ENCODE peak calls at places on chromosomes 7 and 10, in ten cellular contexts. N is activated CD4-positive, CD25-positive, alpha-beta regulatory T cell; F is islet precursor cell; P is stimulated activated CD4-positive, alpha-beta T cell treated with anti-CD3 and anti-CD28 coated beads, Interleukin-12 subunit alpha, Interleukin-12 subunit beta, amount 100 ng/mL, for 48 hours; G is progenitor cell of endocrine pancreas; K is Daoy; B is naive thymus-derived CD8-positive, alpha-beta T cell; S is CD8-positive, alpha-beta T cell; I is transverse colon; Q is HuH-7.5. W is an unnamed sample.
A peak's percentile ranks its signal among the peaks of the same experiment; 100 is the strongest.

GRCh38 chr7:2266911-2267310 is 24.9 kb downstream of the NUDT1 start:
- DNase-seq in N (no peak), F (peak; percentile 81), P (no peak), G (no peak), K (peak; percentile 83), B (no peak), S (no peak), I (no peak), Q (no peak), W (no peak)

GRCh38 chr7:42107484-42107883 is 129.5 kb downstream of the GLI3 start:
- DNase-seq in N (no peak), F (peak; percentile 86), P (no peak), G (no peak), K (peak; percentile 76), B (no peak), S (no peak), I (no peak), Q (no peak), W (no peak)

GRCh38 chr10:102090772-102091171 is 25.6 kb downstream of the HPS6 start:
- DNase-seq in N (no peak), F (no peak), P (no peak), G (no peak), K (peak; percentile 24), B (no peak), S (no peak), I (no peak), Q (no peak), W (no peak)

GRCh38 chr7:17392846-17393245 is 94.4 kb downstream of the AHR start:
- DNase-seq in N (no peak), F (no peak), P (no peak), G (no peak), K (no peak), B (no peak), S (no peak), I (no peak), Q (no peak), W (no peak)

GRCh38 chr10:124496150-124496549 is 34.5 kb downstream of the LHPP start:
- DNase-seq in N (no peak), F (peak; percentile 80), P (no peak), G (no peak), K (no peak), B (no peak), S (no peak), I (no peak), Q (no peak), W (no peak)

GRCh38 chr10:23408330-23408976 is 30.4 kb upstream of the OTUD1 start:
- DNase-seq in N (no peak), F (no peak), P (no peak), G (no peak), K (peak; percentile 2), B (no peak), S (no peak), I (no peak), Q (no peak), W (no peak)

GRCh38 chr7:1806354-1806753 is 136.3 kb downstream of the ELFN1 start:
- DNase-seq in N (no peak), F (peak; percentile 24), P (no peak), G (no peak), K (no peak), B (no peak), S (peak; percentile 36), I (no peak), Q (no peak), W (no peak)

GRCh38 chr7:132084776-132085388 is 491.4 kb downstream of the PLXNA4 start:
- DNase-seq in N (no peak), F (no peak), P (no peak), G (no peak), K (peak; percentile 50), B (no peak), S (no peak), I (no peak), Q (no peak), W (no peak)

GRCh38 chr7:36309301-36309700 is 80.4 kb upstream of the ANLN start:
- DNase-seq in N (no peak), F (peak; percentile 56), P (no peak), G (peak; percentile 8), K (no peak), B (no peak), S (peak; percentile 15), I (no peak), Q (no peak), W (no peak)

GRCh38 chr10:45000764-45001381 is at the start of gene ZNF22:
- DNase-seq in N (peak; percentile 40), F (peak; percentile 70), P (no peak), G (peak; percentile 64), K (peak; percentile 73), B (peak; percentile 76), S (peak; percentile 88), I (peak; percentile 74), Q (peak; percentile 34), W (peak; percentile 70)

GRCh38 chr7:2248984-2249694 is 7.1 kb downstream of the NUDT1 start:
- DNase-seq in N (no peak), F (peak; percentile 72), P (no peak), G (no peak), K (peak; percentile 97), B (no peak), S (no peak), I (peak; percentile 35), Q (no peak), W (no peak)

GRCh38 chr7:125423444-125424155 is 494.0 kb upstream of the POT1 start:
- DNase-seq in N (no peak), F (no peak), P (no peak), G (no peak), K (peak; percentile 20), B (no peak), S (no peak), I (no peak), Q (no peak), W (no peak)

GRCh38 chr7:50921114-50921513 is 138.4 kb upstream of the GRB10 start:
- DNase-seq in N (no peak), F (no peak), P (no peak), G (no peak), K (no peak), B (no peak), S (no peak), I (no peak), Q (no peak), W (no peak)

GRCh38 chr10:58868736-58869435 is 307.6 kb upstream of the PHYHIPL start:
- DNase-seq in N (no peak), F (no peak), P (no peak), G (no peak), K (peak; percentile 9), B (no peak), S (no peak), I (no peak), Q (no peak), W (no peak)

GRCh38 chr7:80133361-80134104 is 1.1 kb upstream of the GNAI1 start:
- DNase-seq in N (no peak), F (no peak), P (no peak), G (no peak), K (no peak), B (no peak), S (no peak), I (peak; percentile 15), Q (no peak), W (no peak)

GRCh38 chr10:90885176-90885575 is 13.4 kb downstream of the RPP30 start:
- DNase-seq in N (no peak), F (no peak), P (no peak), G (no peak), K (no peak), B (no peak), S (no peak), I (no peak), Q (no peak), W (no peak)

GRCh38 chr10:97481071-97481470 is 17.2 kb downstream of the MMS19 start:
- DNase-seq in N (no peak), F (peak; percentile 49), P (no peak), G (no peak), K (peak; percentile 11), B (no peak), S (no peak), I (no peak), Q (no peak), W (no peak)

GRCh38 chr10:8473205-8473604 is 418.7 kb downstream of the GATA3 start:
- DNase-seq in N (no peak), F (no peak), P (no peak), G (no peak), K (peak; percentile 15), B (no peak), S (no peak), I (no peak), Q (no peak), W (peak; percentile 43)

GRCh38 chr7:768881-769504 is 41.9 kb upstream of the PRKAR1B start:
- DNase-seq in N (no peak), F (no peak), P (no peak), G (no peak), K (no peak), B (no peak), S (no peak), I (no peak), Q (no peak), W (no peak)

GRCh38 chr10:688287-688620 is 1.2 kb downstream of the DIP2C start:
- DNase-seq in N (no peak), F (no peak), P (no peak), G (no peak), K (no peak), B (no peak), S (no peak), I (no peak), Q (peak; percentile 39), W (no peak)

GRCh38 chr10:82267465-82267864 is 392.5 kb downstream of the NRG3 start:
- DNase-seq in N (no peak), F (no peak), P (no peak), G (no peak), K (no peak), B (no peak), S (no peak), I (no peak), Q (no peak), W (no peak)

GRCh38 chr7:150413640-150414081 is 34.5 kb downstream of the ZNF775 start:
- DNase-seq in N (no peak), F (peak; percentile 56), P (no peak), G (no peak), K (no peak), B (no peak), S (no peak), I (no peak), Q (no peak), W (no peak)

GRCh38 chr10:103445767-103446567 is 6.2 kb downstream of the CALHM2 start:
- DNase-seq in N (no peak), F (no peak), P (no peak), G (no peak), K (no peak), B (no peak), S (no peak), I (peak; percentile 31), Q (no peak), W (no peak)

GRCh38 chr10:91017202-91017601 is 96.3 kb upstream of the ANKRD1 start:
- DNase-seq in N (no peak), F (no peak), P (no peak), G (no peak), K (no peak), B (no peak), S (no peak), I (no peak), Q (no peak), W (no peak)

GRCh38 chr7:116097365-116098009 is 66.9 kb upstream of the TFEC start:
- DNase-seq in N (no peak), F (peak; percentile 52), P (no peak), G (no peak), K (peak; percentile 92), B (no peak), S (no peak), I (no peak), Q (no peak), W (no peak)

GRCh38 chr10:103554488-103555320 is 61.2 kb downstream of the NEURL1 start:
- DNase-seq in N (no peak), F (peak; percentile 89), P (no peak), G (no peak), K (peak; percentile 36), B (no peak), S (no peak), I (peak; percentile 70), Q (peak; percentile 91), W (peak; percentile 19)

GRCh38 chr10:88385601-88386203 is 197.4 kb downstream of the RNLS start:
- DNase-seq in N (peak; percentile 14), F (no peak), P (no peak), G (no peak), K (peak; percentile 55), B (peak; percentile 60), S (peak; percentile 71), I (peak; percentile 92), Q (peak; percentile 12), W (peak; percentile 30)

W was measured in stimulated activated naive CD4-positive, alpha-beta T cell.